ENCODE peak calls at places on chromosomes 11 and 22, in four cellular contexts. One of them, this sample, is unnamed. For H3K4me1, the result is how much of the 10 kb centered on the place peaks cover.

GRCh38 chr22:43337385-43337784 is 5.8 kb downstream of the SCUBE1 start:
- DNase-seq in CD8-positive, alpha-beta memory T cell: no peak
- DNase-seq in pancreas: no peak
- DNase-seq in effector memory CD4-positive, alpha-beta T cell: no peak
- DNase-seq in this sample: no peak

GRCh38 chr22:37310815-37311595 is 28.7 kb downstream of the CYTH4 start:
- DNase-seq in CD8-positive, alpha-beta memory T cell: no peak
- DNase-seq in pancreas: no peak
- DNase-seq in effector memory CD4-positive, alpha-beta T cell: no peak
- DNase-seq in this sample: no peak

GRCh38 chr11:65719887-65720236 is 736 bp downstream of the RNASEH2C start:
- DNase-seq in CD8-positive, alpha-beta memory T cell: no peak
- DNase-seq in pancreas: no peak
- DNase-seq in effector memory CD4-positive, alpha-beta T cell: no peak
- DNase-seq in this sample: no peak

GRCh38 chr22:45101828-45102227 is 61.9 kb upstream of the NUP50 start:
- DNase-seq in CD8-positive, alpha-beta memory T cell: no peak
- DNase-seq in pancreas: no peak
- DNase-seq in effector memory CD4-positive, alpha-beta T cell: no peak
- DNase-seq in this sample: no peak

GRCh38 chr22:25027959-25028840 is 75.7 kb downstream of the KIAA1671 start:
- DNase-seq in CD8-positive, alpha-beta memory T cell: no peak
- DNase-seq in pancreas: peak
- DNase-seq in effector memory CD4-positive, alpha-beta T cell: no peak
- DNase-seq in this sample: no peak

GRCh38 chr22:19703869-19704268 is 10.4 kb upstream of the SEPTIN5 start:
- DNase-seq in CD8-positive, alpha-beta memory T cell: no peak
- DNase-seq in pancreas: no peak
- DNase-seq in effector memory CD4-positive, alpha-beta T cell: no peak
- DNase-seq in this sample: no peak

GRCh38 chr11:77071077-77071476 is 4.3 kb downstream of the CAPN5 start:
- DNase-seq in CD8-positive, alpha-beta memory T cell: no peak
- DNase-seq in pancreas: no peak
- DNase-seq in effector memory CD4-positive, alpha-beta T cell: no peak
- DNase-seq in this sample: no peak

GRCh38 chr11:124612045-124612444 is 817 bp downstream of the PANX3 start:
- DNase-seq in CD8-positive, alpha-beta memory T cell: no peak
- DNase-seq in pancreas: no peak
- DNase-seq in effector memory CD4-positive, alpha-beta T cell: no peak
- DNase-seq in this sample: no peak

GRCh38 chr22:49855491-49855911 is 1.9 kb downstream of the ZBED4 start:
- DNase-seq in CD8-positive, alpha-beta memory T cell: no peak
- DNase-seq in pancreas: peak
- DNase-seq in effector memory CD4-positive, alpha-beta T cell: no peak
- DNase-seq in this sample: no peak

GRCh38 chr11:79080506-79080905 is 360.3 kb downstream of the TENM4 start:
- DNase-seq in CD8-positive, alpha-beta memory T cell: no peak
- DNase-seq in pancreas: no peak
- DNase-seq in effector memory CD4-positive, alpha-beta T cell: no peak
- DNase-seq in this sample: no peak

GRCh38 chr22:22576989-22577427 is 17.9 kb upstream of the PRAME start:
- DNase-seq in CD8-positive, alpha-beta memory T cell: no peak
- DNase-seq in pancreas: no peak
- DNase-seq in effector memory CD4-positive, alpha-beta T cell: no peak
- DNase-seq in this sample: no peak

GRCh38 chr11:119108151-119108856 is 1.2 kb downstream of the C2CD2L start:
- DNase-seq in CD8-positive, alpha-beta memory T cell: peak
- DNase-seq in pancreas: no peak
- DNase-seq in effector memory CD4-positive, alpha-beta T cell: no peak
- DNase-seq in this sample: no peak

GRCh38 chr11:39365809-39366436 is 2093.5 kb downstream of the LRRC4C start:
- DNase-seq in CD8-positive, alpha-beta memory T cell: no peak
- DNase-seq in pancreas: no peak
- DNase-seq in effector memory CD4-positive, alpha-beta T cell: no peak
- DNase-seq in this sample: no peak

GRCh38 chr22:46030241-46030880 is 53.4 kb upstream of the WNT7B start:
- DNase-seq in CD8-positive, alpha-beta memory T cell: no peak
- DNase-seq in pancreas: peak
- DNase-seq in effector memory CD4-positive, alpha-beta T cell: no peak
- DNase-seq in this sample: no peak

GRCh38 chr22:19046719-19047609 is 75.2 kb downstream of the DGCR2 start:
- DNase-seq in CD8-positive, alpha-beta memory T cell: no peak
- DNase-seq in pancreas: no peak
- DNase-seq in effector memory CD4-positive, alpha-beta T cell: no peak
- DNase-seq in this sample: no peak

GRCh38 chr11:19499999-19500398 is 212.6 kb upstream of the NAV2 start:
- DNase-seq in CD8-positive, alpha-beta memory T cell: no peak
- DNase-seq in pancreas: no peak
- DNase-seq in effector memory CD4-positive, alpha-beta T cell: no peak
- DNase-seq in this sample: no peak

GRCh38 chr22:39214383-39215069 is 30.3 kb downstream of the PDGFB start:
- DNase-seq in CD8-positive, alpha-beta memory T cell: no peak
- DNase-seq in pancreas: peak
- DNase-seq in effector memory CD4-positive, alpha-beta T cell: no peak
- DNase-seq in this sample: no peak

GRCh38 chr22:25167834-25168601 is 31.6 kb upstream of the CRYBB3 start:
- DNase-seq in CD8-positive, alpha-beta memory T cell: no peak
- DNase-seq in pancreas: no peak
- DNase-seq in effector memory CD4-positive, alpha-beta T cell: no peak
- DNase-seq in this sample: no peak

GRCh38 chr22:37254867-37255233 is 10.8 kb upstream of the RAC2 start:
- DNase-seq in CD8-positive, alpha-beta memory T cell: no peak
- DNase-seq in pancreas: no peak
- DNase-seq in effector memory CD4-positive, alpha-beta T cell: no peak
- DNase-seq in this sample: no peak

GRCh38 chr11:68044145-68044813 is 5.5 kb downstream of the TCIRG1 start:
- DNase-seq in CD8-positive, alpha-beta memory T cell: no peak
- DNase-seq in pancreas: peak
- DNase-seq in effector memory CD4-positive, alpha-beta T cell: no peak
- DNase-seq in this sample: no peak

GRCh38 chr11:58574851-58575250 is 805 bp downstream of the LPXN start:
- DNase-seq in CD8-positive, alpha-beta memory T cell: no peak
- DNase-seq in pancreas: no peak
- DNase-seq in effector memory CD4-positive, alpha-beta T cell: no peak
- DNase-seq in this sample: no peak

GRCh38 chr11:69251639-69252493 is 42.1 kb upstream of the MYEOV start:
- DNase-seq in CD8-positive, alpha-beta memory T cell: no peak
- DNase-seq in pancreas: peak
- DNase-seq in effector memory CD4-positive, alpha-beta T cell: no peak
- DNase-seq in this sample: no peak

GRCh38 chr11:123188508-123189165 is 6.4 kb downstream of the CLMP start:
- DNase-seq in CD8-positive, alpha-beta memory T cell: no peak
- DNase-seq in pancreas: no peak
- DNase-seq in effector memory CD4-positive, alpha-beta T cell: no peak
- DNase-seq in this sample: no peak
- H3K4me1 ChIP-seq in CD8-positive, alpha-beta memory T cell: under half
- H3K4me1 ChIP-seq in pancreas: under half
- H3K4me1 ChIP-seq in effector memory CD4-positive, alpha-beta T cell: under half
- H3K4me1 ChIP-seq in this sample: under half

DNA sequence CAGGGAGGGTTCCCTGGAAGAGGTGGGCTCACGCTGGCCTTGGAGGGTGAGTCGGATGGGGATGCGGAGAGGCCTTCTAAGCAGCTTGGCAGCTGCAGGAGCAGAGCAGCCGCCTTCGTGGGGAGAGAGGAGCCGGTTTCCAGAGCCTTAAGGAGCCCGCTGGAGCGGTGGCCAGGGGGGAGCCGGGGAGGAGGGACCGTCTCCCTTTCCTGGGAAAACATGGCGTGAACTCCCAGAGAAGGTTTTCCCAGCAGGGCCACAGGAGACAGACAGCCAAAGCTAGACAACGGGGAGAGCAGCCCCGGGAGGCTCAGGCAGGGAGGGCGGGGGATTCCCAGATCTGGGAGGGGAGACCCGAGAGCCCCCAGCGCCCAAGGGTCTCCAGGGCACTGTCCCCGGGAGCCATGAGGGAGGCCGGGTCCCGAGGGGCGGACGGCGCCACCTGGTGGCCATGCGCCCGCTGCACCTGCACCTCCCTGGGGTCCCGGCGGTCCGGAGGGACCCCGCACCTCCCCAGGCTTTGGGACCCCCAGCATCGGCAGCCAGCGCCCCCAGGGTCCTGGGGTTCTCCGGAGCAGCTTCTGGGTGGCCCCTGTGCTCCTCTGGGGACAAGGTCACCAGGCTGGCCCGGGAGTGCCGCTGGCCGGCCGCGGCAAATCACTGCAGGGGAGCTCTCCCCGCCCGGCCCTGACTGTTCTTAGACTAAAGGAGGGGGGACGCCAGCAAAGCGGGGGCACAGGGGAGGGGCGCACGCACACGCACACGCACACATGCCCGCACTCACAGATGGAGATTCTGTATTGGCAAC is 2.4 kb upstream of the SYT8 start:
- DNase-seq in CD8-positive, alpha-beta memory T cell: peak
- DNase-seq in pancreas: peak
- DNase-seq in effector memory CD4-positive, alpha-beta T cell: peak
- DNase-seq in this sample: no peak
- H3K4me1 ChIP-seq in CD8-positive, alpha-beta memory T cell: under half
- H3K4me1 ChIP-seq in pancreas: half or more
- H3K4me1 ChIP-seq in effector memory CD4-positive, alpha-beta T cell: under half
- H3K4me1 ChIP-seq in this sample: half or more

GRCh38 chr11:122179966-122180365 is 64.0 kb upstream of the BLID start:
- DNase-seq in CD8-positive, alpha-beta memory T cell: no peak
- DNase-seq in pancreas: no peak
- DNase-seq in effector memory CD4-positive, alpha-beta T cell: no peak
- DNase-seq in this sample: no peak

GRCh38 chr11:122176651-122177050 is 60.6 kb upstream of the BLID start:
- DNase-seq in CD8-positive, alpha-beta memory T cell: no peak
- DNase-seq in pancreas: no peak
- DNase-seq in effector memory CD4-positive, alpha-beta T cell: no peak
- DNase-seq in this sample: no peak

GRCh38 chr11:122180435-122180834 is 64.4 kb upstream of the BLID start:
- DNase-seq in CD8-positive, alpha-beta memory T cell: no peak
- DNase-seq in pancreas: no peak
- DNase-seq in effector memory CD4-positive, alpha-beta T cell: no peak
- DNase-seq in this sample: no peak

GRCh38 chr11:122177238-122177637 is 61.2 kb upstream of the BLID start:
- DNase-seq in CD8-positive, alpha-beta memory T cell: no peak
- DNase-seq in pancreas: no peak
- DNase-seq in effector memory CD4-positive, alpha-beta T cell: no peak
- DNase-seq in this sample: no peak

GRCh38 chr11:122178795-122179194 is 62.8 kb upstream of the BLID start:
- DNase-seq in CD8-positive, alpha-beta memory T cell: no peak
- DNase-seq in pancreas: no peak
- DNase-seq in effector memory CD4-positive, alpha-beta T cell: no peak
- DNase-seq in this sample: no peak
- H3K4me1 ChIP-seq in CD8-positive, alpha-beta memory T cell: under half
- H3K4me1 ChIP-seq in pancreas: under half
- H3K4me1 ChIP-seq in effector memory CD4-positive, alpha-beta T cell: under half
- H3K4me1 ChIP-seq in this sample: under half

GRCh38 chr11:63905179-63905578 is 11.8 kb downstream of the RCOR2 start:
- DNase-seq in CD8-positive, alpha-beta memory T cell: no peak
- DNase-seq in pancreas: no peak
- DNase-seq in effector memory CD4-positive, alpha-beta T cell: no peak
- DNase-seq in this sample: no peak

GRCh38 chr11:63904743-63905142 is 12.2 kb downstream of the RCOR2 start:
- DNase-seq in CD8-positive, alpha-beta memory T cell: no peak
- DNase-seq in pancreas: no peak
- DNase-seq in effector memory CD4-positive, alpha-beta T cell: no peak
- DNase-seq in this sample: no peak

GRCh38 chr11:63907063-63907462 is 9.9 kb downstream of the RCOR2 start:
- DNase-seq in CD8-positive, alpha-beta memory T cell: no peak
- DNase-seq in pancreas: no peak
- DNase-seq in effector memory CD4-positive, alpha-beta T cell: no peak
- DNase-seq in this sample: no peak

GRCh38 chr11:63906585-63906984 is 10.4 kb downstream of the RCOR2 start:
- DNase-seq in CD8-positive, alpha-beta memory T cell: peak
- DNase-seq in pancreas: no peak
- DNase-seq in effector memory CD4-positive, alpha-beta T cell: no peak
- DNase-seq in this sample: no peak

DNA sequence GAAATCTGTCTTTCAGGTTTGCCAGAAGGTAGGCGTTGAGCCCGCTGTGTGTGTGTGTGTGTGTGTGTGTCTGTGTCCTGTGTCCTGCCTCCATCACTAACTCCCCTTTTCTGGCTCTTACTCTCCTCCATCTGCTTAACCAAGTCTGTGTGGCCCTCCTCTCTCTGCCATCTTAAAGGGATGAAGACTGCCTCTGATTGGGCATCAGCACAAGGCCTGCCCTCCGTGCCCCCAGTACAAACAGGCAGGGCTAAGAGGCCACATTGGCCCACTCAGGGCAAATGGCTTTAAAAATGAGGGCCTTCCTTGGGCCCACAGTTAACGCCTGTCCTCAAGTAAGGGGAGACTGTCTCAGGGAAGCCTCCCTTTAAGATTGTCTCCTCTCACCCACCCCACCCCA is 10.9 kb downstream of the RCOR2 start:
- DNase-seq in CD8-positive, alpha-beta memory T cell: no peak
- DNase-seq in pancreas: no peak
- DNase-seq in effector memory CD4-positive, alpha-beta T cell: no peak
- DNase-seq in this sample: no peak
- H3K4me1 ChIP-seq in CD8-positive, alpha-beta memory T cell: under half
- H3K4me1 ChIP-seq in pancreas: under half
- H3K4me1 ChIP-seq in effector memory CD4-positive, alpha-beta T cell: under half
- H3K4me1 ChIP-seq in this sample: under half

DNA sequence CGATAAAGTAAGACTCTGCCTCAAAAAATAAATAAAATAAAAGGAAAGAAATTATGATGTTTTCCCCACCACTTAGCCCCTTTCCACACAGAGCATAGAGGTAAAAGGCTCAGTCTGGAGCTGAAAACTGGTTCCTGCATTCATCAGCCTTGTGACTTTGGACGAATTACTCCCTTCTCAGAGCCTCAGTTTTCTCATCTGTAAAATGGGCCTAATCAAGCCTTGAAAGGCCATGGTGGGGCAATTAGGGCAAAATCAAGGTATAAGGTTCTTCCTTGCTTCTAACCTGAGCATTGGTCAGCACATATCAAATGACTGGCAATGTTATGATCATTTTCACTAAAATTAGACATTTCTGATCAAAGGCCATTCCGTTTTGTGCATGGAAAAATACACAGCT is 417.7 kb downstream of the MN1 start:
- DNase-seq in CD8-positive, alpha-beta memory T cell: no peak
- DNase-seq in pancreas: no peak
- DNase-seq in effector memory CD4-positive, alpha-beta T cell: no peak
- DNase-seq in this sample: no peak
- H3K4me1 ChIP-seq in CD8-positive, alpha-beta memory T cell: under half
- H3K4me1 ChIP-seq in pancreas: under half
- H3K4me1 ChIP-seq in effector memory CD4-positive, alpha-beta T cell: under half
- H3K4me1 ChIP-seq in this sample: under half

DNA sequence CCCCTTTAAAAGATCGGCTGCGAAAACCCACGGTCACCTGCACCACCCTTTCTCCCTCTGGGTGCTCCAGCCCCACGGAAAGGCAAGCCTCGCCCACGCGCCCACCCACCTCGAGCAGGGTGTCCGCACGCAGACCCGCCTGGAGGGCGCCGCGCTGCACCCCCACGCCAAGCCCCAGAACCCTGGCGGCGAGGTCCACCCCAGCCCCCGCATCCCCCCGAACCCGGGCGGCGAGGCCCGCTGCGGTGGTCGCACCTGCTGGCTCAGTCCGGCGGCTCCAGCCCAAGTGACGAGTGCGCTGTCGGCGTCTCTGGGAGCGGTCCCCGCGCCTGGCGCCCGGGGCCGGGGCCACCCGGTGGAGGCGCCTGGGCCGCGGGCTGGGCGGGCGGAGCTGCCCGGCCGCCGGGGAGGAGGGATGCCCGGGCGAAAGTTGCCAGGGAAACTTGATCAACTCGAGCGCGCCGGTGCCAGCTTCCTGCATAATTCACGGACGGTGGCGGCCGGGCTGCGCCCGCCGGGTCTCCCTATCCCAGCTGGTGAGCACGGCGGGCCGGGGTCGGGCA is 1.1 kb downstream of the SHANK2 start:
- DNase-seq in CD8-positive, alpha-beta memory T cell: no peak
- DNase-seq in pancreas: peak
- DNase-seq in effector memory CD4-positive, alpha-beta T cell: no peak
- DNase-seq in this sample: peak
- H3K4me1 ChIP-seq in CD8-positive, alpha-beta memory T cell: under half
- H3K4me1 ChIP-seq in pancreas: under half
- H3K4me1 ChIP-seq in effector memory CD4-positive, alpha-beta T cell: under half
- H3K4me1 ChIP-seq in this sample: under half

This sample was measured in vagina.